ENCODE peak calls at places on chromosomes 12 and 14, in ten cellular contexts. L, T, Y, J, F, M, W, K, N and E are unnamed samples.

GRCh38 chr14:74963178-74963704 is 7.8 kb upstream of the PGF start:
- DNase-seq in J (no peak), N (no peak), M (no peak), L (no peak), W (no peak), Y (no peak), T (no peak), F (no peak), K (no peak), E (no peak)

GRCh38 chr14:22255042-22255441 is 334.0 kb downstream of the DAD1 start:
- DNase-seq in F (no peak), T (no peak), J (no peak), W (no peak), Y (no peak), L (no peak), K (no peak), M (no peak), N (no peak), E (no peak)

GRCh38 chr14:90905531-90905930 is 89.3 kb upstream of the TTC7B start:
- DNase-seq in N (no peak), M (no peak), J (no peak), K (no peak), T (no peak), L (no peak), Y (no peak), F (no peak), W (no peak), E (no peak)

GRCh38 chr12:4539167-4539870 is 629 bp downstream of the RAD51AP1 start:
- DNase-seq in J (no peak), L (no peak), K (no peak), T (no peak), M (no peak), W (peak; percentile 9), F (peak; percentile 4), N (no peak), Y (no peak), E (no peak)

GRCh38 chr12:132152921-132153321 is 8.7 kb downstream of the NOC4L start:
- DNase-seq in L (peak; percentile 50), N (no peak), W (no peak), M (no peak), T (no peak), K (no peak), J (no peak), F (no peak), Y (no peak), E (peak; percentile 33)

GRCh38 chr12:119931402-119931801 is 54.3 kb upstream of the CIT start:
- DNase-seq in L (no peak), J (no peak), T (no peak), M (no peak), F (peak; percentile 24), N (no peak), Y (no peak), K (no peak), W (no peak), E (no peak)

GRCh38 chr12:65902504-65902903 is 78.2 kb downstream of the HMGA2 start:
- DNase-seq in N (no peak), T (no peak), W (peak; percentile 46), L (no peak), J (peak; percentile 58), F (no peak), Y (peak; percentile 65), M (no peak), K (peak; percentile 86), E (no peak)

GRCh38 chr12:2628401-2628800 is 166.4 kb upstream of the FKBP4 start:
- DNase-seq in J (no peak), Y (no peak), F (no peak), T (no peak), K (no peak), M (no peak), W (no peak), L (no peak), N (no peak), E (no peak)

GRCh38 chr12:1680804-1681492 is 9.9 kb upstream of the ADIPOR2 start:
- DNase-seq in K (no peak), F (no peak), Y (no peak), W (no peak), L (no peak), N (no peak), M (no peak), J (no peak), T (no peak), E (no peak)

GRCh38 chr14:91405241-91405721 is 12.3 kb downstream of the CCDC88C start:
- DNase-seq in J (no peak), L (no peak), F (no peak), N (no peak), T (no peak), M (no peak), Y (no peak), W (no peak), K (no peak), E (no peak)

GRCh38 chr12:114878781-114879180 is 194.8 kb upstream of the TBX3 start:
- DNase-seq in K (no peak), L (no peak), J (no peak), Y (no peak), F (peak; percentile 3), T (no peak), W (no peak), N (no peak), M (no peak), E (no peak)

GRCh38 chr14:68897559-68898160 is 81.4 kb downstream of the ACTN1 start:
- DNase-seq in K (no peak), J (no peak), Y (no peak), N (peak; percentile 44), W (no peak), T (no peak), M (peak; percentile 65), F (no peak), L (no peak), E (no peak)

GRCh38 chr14:55446127-55446736 is 5.8 kb upstream of the TBPL2 start:
- DNase-seq in J (peak; percentile 81), Y (peak; percentile 76), L (peak; percentile 58), T (no peak), K (peak; percentile 89), M (peak; percentile 69), N (peak; percentile 47), F (peak; percentile 67), W (peak; percentile 88), E (no peak)

GRCh38 chr12:22118206-22118605 is 72.2 kb downstream of the CMAS start:
- DNase-seq in T (no peak), N (no peak), W (no peak), L (no peak), F (no peak), M (no peak), Y (no peak), J (no peak), K (no peak), E (no peak)

GRCh38 chr12:101173197-101173749 is 36.8 kb downstream of the SLC5A8 start:
- DNase-seq in N (peak; percentile 8), W (peak; percentile 0), T (no peak), J (no peak), Y (no peak), K (no peak), M (no peak), F (no peak), L (no peak), E (no peak)

GRCh38 chr14:49972199-49972671 is 79.4 kb downstream of the ARF6 start:
- DNase-seq in T (no peak), F (peak; percentile 66), N (peak; percentile 6), M (no peak), Y (no peak), L (no peak), W (peak; percentile 83), J (peak; percentile 73), K (peak; percentile 61), E (no peak)

GRCh38 chr12:93946542-93947150 is 201.7 kb upstream of the PLXNC1 start:
- DNase-seq in Y (no peak), L (no peak), J (peak; percentile 28), N (no peak), K (peak; percentile 19), W (peak; percentile 89), M (no peak), F (peak; percentile 66), T (no peak), E (no peak)

GRCh38 chr12:30463636-30464035 is 232.0 kb downstream of the IPO8 start:
- DNase-seq in K (no peak), Y (no peak), T (no peak), J (no peak), L (no peak), M (no peak), N (no peak), F (no peak), W (no peak), E (no peak)

GRCh38 chr14:58637391-58638230 is at the start of gene DACT1:
- DNase-seq in F (no peak), T (peak; percentile 52), Y (peak; percentile 75), M (no peak), N (peak; percentile 36), J (peak; percentile 86), L (peak; percentile 75), K (peak; percentile 86), W (peak; percentile 38), E (no peak)

DNA sequence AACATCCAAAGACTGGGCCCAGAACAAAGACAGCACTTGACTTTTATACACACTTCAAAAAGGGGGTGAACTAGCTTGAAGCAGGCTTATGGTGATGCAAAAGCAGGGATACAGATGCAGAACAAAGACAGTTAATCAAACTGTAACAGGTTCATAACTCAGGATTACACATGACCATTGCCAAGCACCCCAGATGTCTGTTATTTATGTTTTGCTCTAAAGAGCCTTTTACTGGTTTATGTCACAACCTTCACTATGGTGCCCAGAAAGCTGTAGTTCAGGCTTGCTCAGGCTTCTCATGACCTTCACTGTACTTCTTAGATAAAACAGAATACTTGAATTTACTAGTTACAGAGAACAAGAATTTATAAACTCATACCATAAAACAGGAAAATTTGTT is 31.7 kb upstream of the SLC38A4 start:
- DNase-seq in L (no peak), M (no peak), N (no peak), K (no peak), F (no peak), Y (no peak), W (no peak), T (no peak), J (no peak), E (no peak)
- TF ChIP-seq CTCF in L (no peak), M (no peak), N (no peak), K (no peak), F (no peak), Y (no peak), W (no peak), T (no peak), J (no peak), E (no peak)

GRCh38 chr12:111268738-111269572 is 99.9 kb downstream of the PHETA1 start:
- DNase-seq in Y (no peak), T (no peak), N (no peak), F (no peak), J (no peak), M (no peak), K (peak; percentile 11), W (peak; percentile 12), L (no peak), E (no peak)
- TF ChIP-seq CTCF in Y (peak; percentile 64), T (no peak), N (peak; percentile 45), F (peak; percentile 58), J (peak; percentile 55), M (peak; percentile 16), K (peak; percentile 59), W (peak; percentile 61), L (peak; percentile 49), E (peak; percentile 66)

GRCh38 chr14:45678163-45678562 is 425.2 kb upstream of the MIS18BP1 start:
- DNase-seq in T (no peak), W (no peak), J (no peak), K (peak; percentile 16), M (no peak), Y (no peak), F (no peak), L (no peak), N (no peak), E (no peak)
- TF ChIP-seq CTCF in T (no peak), W (no peak), J (no peak), K (no peak), M (no peak), Y (no peak), F (peak; percentile 16), L (no peak), N (no peak), E (no peak)

GRCh38 chr12:26029741-26030033 is 71.2 kb downstream of the RASSF8 start:
- DNase-seq in J (peak; percentile 27), L (no peak), K (no peak), M (no peak), N (no peak), W (peak; percentile 49), F (no peak), Y (no peak), T (no peak), E (no peak)
- TF ChIP-seq CTCF in J (no peak), L (no peak), K (no peak), M (no peak), N (no peak), W (no peak), F (no peak), Y (no peak), T (no peak), E (no peak)